ENCODE peak calls at places on chromosome 21, in nine cellular contexts. R, D, F, M, L, U, H, W and X are unnamed samples. For H3K36me3 and H3K4me1, the result is how much of the 10 kb centered on the place peaks cover.

GRCh38 chr21:37435719-37436118 is 69.1 kb downstream of the DYRK1A start:
- DNase-seq in R (no peak), F (no peak), H (no peak), D (no peak), W (no peak), U (no peak), M (no peak), L (no peak), X (no peak)

GRCh38 chr21:37368536-37369279 is 2.1 kb downstream of the DYRK1A start:
- DNase-seq in M (no peak), W (no peak), R (no peak), D (no peak), F (no peak), L (no peak), H (no peak), U (no peak), X (no peak)

GRCh38 chr21:25080706-25081495 is 526.4 kb downstream of the MRPL39 start:
- DNase-seq in D (no peak), F (no peak), U (no peak), H (no peak), M (no peak), R (no peak), L (no peak), W (no peak), X (no peak)

GRCh38 chr21:36542312-36543101 is 62.6 kb upstream of the CLDN14 start:
- DNase-seq in M (no peak), D (no peak), U (no peak), H (peak), W (no peak), R (no peak), L (no peak), F (peak), X (no peak)

GRCh38 chr21:16388291-16388690 is 658.5 kb downstream of the USP25 start:
- DNase-seq in L (no peak), H (no peak), W (no peak), R (no peak), U (no peak), F (no peak), D (no peak), M (no peak), X (no peak)

GRCh38 chr21:17610862-17611261 is 1.8 kb downstream of the BTG3 start:
- DNase-seq in R (no peak), F (peak), M (no peak), H (peak), D (no peak), W (no peak), L (peak), U (peak), X (no peak)

GRCh38 chr21:32190491-32191144 is 88.2 kb downstream of the MIS18A start:
- DNase-seq in R (no peak), W (no peak), D (no peak), M (no peak), F (no peak), L (no peak), H (no peak), U (no peak), X (no peak)

GRCh38 chr21:25572895-25573310 is 34.4 kb downstream of the MRPL39 start:
- DNase-seq in D (no peak), M (no peak), W (no peak), H (no peak), F (no peak), U (no peak), L (no peak), R (no peak), X (no peak)

GRCh38 chr21:37636152-37636860 is 269.7 kb downstream of the DYRK1A start:
- DNase-seq in W (no peak), F (no peak), U (no peak), R (no peak), H (no peak), D (no peak), L (no peak), M (no peak), X (no peak)

GRCh38 chr21:15057290-15057689 is 7.5 kb downstream of the NRIP1 start:
- DNase-seq in R (no peak), H (no peak), W (no peak), L (no peak), F (no peak), M (no peak), U (no peak), D (no peak), X (no peak)

GRCh38 chr21:44455524-44456206 is 355 bp downstream of the LRRC3 start:
- DNase-seq in H (peak), D (peak), W (peak), F (peak), L (peak), M (peak), R (no peak), U (peak), X (no peak)

GRCh38 chr21:17454315-17455027 is 58.4 kb upstream of the CXADR start:
- DNase-seq in R (peak), L (peak), U (no peak), H (peak), D (peak), F (no peak), M (peak), W (peak), X (peak)

GRCh38 chr21:37821791-37822450 is 94.3 kb downstream of the KCNJ6 start:
- DNase-seq in U (no peak), W (no peak), L (no peak), R (no peak), F (no peak), D (no peak), M (no peak), H (no peak), X (no peak)

GRCh38 chr21:43794857-43795256 is 5.5 kb downstream of the RRP1 start:
- DNase-seq in M (no peak), R (no peak), W (no peak), U (no peak), H (no peak), F (no peak), L (no peak), D (no peak), X (no peak)

GRCh38 chr21:14453339-14453738 is 70.4 kb upstream of the HSPA13 start:
- DNase-seq in L (no peak), F (no peak), M (no peak), U (no peak), D (no peak), W (no peak), H (no peak), R (no peak), X (no peak)

GRCh38 chr21:27681841-27682240 is 715.0 kb upstream of the ADAMTS5 start:
- DNase-seq in D (no peak), L (no peak), F (no peak), M (no peak), R (no peak), W (no peak), U (no peak), H (no peak), X (no peak)

GRCh38 chr21:27681038-27681437 is 714.1 kb upstream of the ADAMTS5 start:
- DNase-seq in D (no peak), R (no peak), M (no peak), L (no peak), H (no peak), W (no peak), U (no peak), F (no peak), X (no peak)

GRCh38 chr21:27677547-27677946 is 710.7 kb upstream of the ADAMTS5 start:
- DNase-seq in L (no peak), U (no peak), D (no peak), W (no peak), H (no peak), F (no peak), M (no peak), R (no peak), X (no peak)

GRCh38 chr21:27674037-27674436 is 707.1 kb upstream of the ADAMTS5 start:
- DNase-seq in D (no peak), M (no peak), L (no peak), H (no peak), U (no peak), W (no peak), F (no peak), R (no peak), X (no peak)

GRCh38 chr21:27678511-27678910 is 711.6 kb upstream of the ADAMTS5 start:
- DNase-seq in L (no peak), R (no peak), D (no peak), F (no peak), W (no peak), U (no peak), H (no peak), M (no peak), X (no peak)
- H3K36me3 ChIP-seq in L (under half), R (under half), D (under half), F (under half), W (under half), U (under half), H (under half), M (under half), X (under half)

GRCh38 chr21:34113842-34114241 is 40.5 kb downstream of the MRPS6 start:
- DNase-seq in W (no peak), H (no peak), U (no peak), F (no peak), R (no peak), L (no peak), D (no peak), M (no peak), X (no peak)
- H3K27ac ChIP-seq in W (no peak), H (no peak), U (no peak), F (no peak), R (no peak), L (no peak), D (no peak), M (no peak), X (no peak)

DNA sequence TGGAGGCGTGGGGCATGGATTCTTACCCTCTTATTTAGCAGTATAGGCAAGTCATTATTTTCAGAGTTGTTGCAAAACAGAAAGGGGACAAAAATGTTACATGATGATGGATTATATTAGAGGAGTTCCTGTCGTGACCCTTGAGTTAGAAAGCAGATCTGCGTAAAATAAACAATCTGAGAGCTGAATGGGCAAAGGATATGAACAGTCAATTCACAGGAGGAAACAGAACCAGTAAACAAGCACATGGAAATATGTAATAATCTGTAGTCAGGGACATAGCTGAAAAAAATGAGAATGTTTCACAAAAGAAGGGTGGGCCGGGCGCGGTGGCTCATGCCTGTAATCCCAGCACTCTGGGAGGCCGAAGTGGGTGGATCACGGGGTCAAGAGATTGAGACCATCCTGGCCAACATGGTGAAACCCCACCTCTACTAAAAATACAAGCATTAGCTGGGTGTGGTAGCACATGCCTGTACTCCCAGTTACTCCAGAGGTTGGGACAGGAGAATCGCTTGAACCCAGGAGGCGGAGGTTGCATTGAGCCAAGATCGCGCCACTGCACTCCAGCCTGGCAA is 20.9 kb downstream of the RCAN1 start:
- DNase-seq in F (no peak), D (no peak), W (no peak), U (peak), R (no peak), H (no peak), M (no peak), L (no peak), X (no peak)
- H3K4me1 ChIP-seq in F (under half), D (under half), W (under half), U (under half), R (under half), H (half or more), M (half or more), L (under half), X (under half)

GRCh38 chr21:35316456-35316855 is 267.4 kb upstream of the RUNX1 start:
- DNase-seq in D (no peak), F (no peak), U (no peak), M (no peak), W (no peak), L (no peak), H (no peak), R (no peak), X (no peak)
- H3K36me3 ChIP-seq in D (under half), F (under half), U (under half), M (under half), W (under half), L (under half), H (under half), R (under half), X (under half)

DNA sequence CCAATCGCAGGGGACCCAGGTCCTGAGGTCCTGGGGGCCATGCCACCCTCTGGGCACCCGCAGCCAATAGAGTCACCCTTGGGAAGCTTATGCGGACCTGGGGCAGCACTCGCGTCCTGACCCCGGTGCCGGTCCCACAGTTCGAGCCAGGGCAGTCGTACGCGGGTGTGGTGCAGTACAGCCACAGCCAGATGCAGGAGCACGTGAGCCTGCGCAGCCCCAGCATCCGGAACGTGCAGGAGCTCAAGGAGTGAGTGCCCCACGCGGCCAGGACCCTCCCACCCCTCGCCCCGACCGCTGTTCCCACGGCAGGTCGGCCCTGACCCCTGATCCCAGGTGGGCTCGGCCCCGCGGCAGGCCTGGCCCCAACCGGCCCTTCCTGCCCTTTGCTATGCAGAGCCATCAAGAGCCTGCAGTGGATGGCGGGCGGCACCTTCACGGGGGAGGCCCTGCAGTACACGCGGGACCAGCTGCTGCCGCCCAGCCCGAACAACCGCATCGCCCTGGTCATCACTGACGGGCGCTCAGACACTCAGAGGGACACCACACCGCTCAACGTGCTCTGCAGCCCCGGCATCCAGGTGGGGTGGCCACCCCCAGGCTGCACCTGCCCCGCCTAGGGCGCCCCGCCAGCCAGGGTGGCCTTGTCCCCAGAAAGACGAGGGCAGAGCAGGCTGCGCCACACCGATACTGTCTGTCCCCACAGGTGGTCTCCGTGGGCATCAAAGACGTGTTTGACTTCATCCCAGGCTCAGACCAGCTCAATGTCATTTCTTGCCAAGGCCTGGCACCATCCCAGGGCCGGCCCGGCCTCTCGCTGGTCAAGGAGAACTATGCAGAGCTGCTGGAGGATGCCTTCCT is 20.5 kb downstream of the COL6A1 start:
- DNase-seq in L (peak), H (no peak), F (peak), R (peak), U (peak), D (peak), W (peak), M (peak), X (no peak)
- H3K27ac ChIP-seq in L (no peak), H (no peak), F (peak), R (no peak), U (peak), D (no peak), W (no peak), M (no peak), X (no peak)

GRCh38 chr21:38883142-38883541 is 77.4 kb downstream of the ETS2 start:
- DNase-seq in M (no peak), R (no peak), D (no peak), U (no peak), L (no peak), H (no peak), F (no peak), W (no peak), X (no peak)
- H3K4me1 ChIP-seq in M (under half), R (under half), D (under half), U (under half), L (under half), H (under half), F (under half), W (under half), X (under half)

GRCh38 chr21:42690586-42690985 is 37.2 kb downstream of the PDE9A start:
- DNase-seq in L (no peak), M (no peak), F (no peak), H (no peak), D (peak), W (no peak), R (no peak), U (peak), X (no peak)
- H3K36me3 ChIP-seq in L (under half), M (under half), F (under half), H (under half), D (under half), W (under half), R (under half), U (half or more), X (under half)

DNA sequence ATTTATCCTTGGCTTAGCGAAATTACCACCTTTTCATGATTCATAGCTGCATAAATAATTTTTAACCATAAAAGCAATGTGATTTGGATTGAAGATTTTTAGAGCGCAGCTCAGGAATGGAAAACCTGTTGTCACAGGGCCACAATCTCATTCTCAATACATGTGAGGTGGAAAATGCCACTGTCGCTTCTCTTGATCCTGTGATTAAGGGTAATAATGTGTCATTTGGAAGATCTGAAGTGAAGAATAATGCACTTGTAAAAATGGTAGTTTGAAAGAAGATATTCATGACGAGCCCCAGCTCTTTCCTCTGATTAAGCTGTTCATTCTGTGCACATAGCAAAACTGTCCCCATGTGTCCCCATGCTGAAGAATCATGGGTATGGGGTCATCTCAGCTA is 230.4 kb downstream of the BACH1 start:
- DNase-seq in M (no peak), W (no peak), H (no peak), D (no peak), U (no peak), L (no peak), F (no peak), R (no peak), X (no peak)
- H3K27ac ChIP-seq in M (no peak), W (no peak), H (no peak), D (no peak), U (no peak), L (no peak), F (no peak), R (no peak), X (no peak)

GRCh38 chr21:41766051-41766882 is 585 bp downstream of the RIPK4 start:
- DNase-seq in R (no peak), M (no peak), W (no peak), L (no peak), H (peak), D (no peak), F (no peak), U (peak), X (no peak)
- H3K4me1 ChIP-seq in R (under half), M (under half), W (under half), L (under half), H (half or more), D (under half), F (under half), U (under half), X (under half)